ENCODE peak calls at places on chromosomes 11 and 22, in four cellular contexts. E is fibroblast of lung, M is SK-N-SH, U is OCI-LY7. R is an unnamed sample.

GRCh38 chr11:132077416-132077815 is 707.0 kb downstream of the NTM start:
- DNase-seq in M (no peak), U (no peak), E (no peak), R (no peak)

GRCh38 chr22:43152355-43153071 is 1.2 kb downstream of the TSPO start:
- DNase-seq in U (peak; percentile 33), M (peak; percentile 68), E (peak; percentile 51), R (peak; percentile 71)

GRCh38 chr11:75261474-75261847 is 20.9 kb downstream of the TPBGL start:
- DNase-seq in M (no peak), U (no peak), E (no peak), R (no peak)

GRCh38 chr11:6443269-6444003 is 2.6 kb upstream of the HPX start:
- DNase-seq in U (peak; percentile 77), M (peak; percentile 78), E (peak; percentile 61), R (no peak)

GRCh38 chr11:1929621-1930447 is 10.3 kb downstream of the TNNT3 start:
- DNase-seq in M (no peak), U (no peak), E (no peak), R (no peak)

GRCh38 chr11:73034777-73035176 is 107.3 kb downstream of the FCHSD2 start:
- DNase-seq in E (no peak), M (no peak), U (no peak), R (no peak)

GRCh38 chr11:121198491-121198890 is 94.1 kb upstream of the SC5D start:
- DNase-seq in E (no peak), U (peak; percentile 8), M (no peak), R (no peak)

GRCh38 chr11:24155792-24156191 is 341.1 kb upstream of the LUZP2 start:
- DNase-seq in M (no peak), E (no peak), U (no peak), R (no peak)

GRCh38 chr11:114195981-114196731 is 100.0 kb upstream of the NNMT start:
- DNase-seq in E (no peak), M (no peak), U (peak; percentile 45), R (peak; percentile 78)

GRCh38 chr11:10318527-10318802 is 13.6 kb downstream of the ADM start:
- DNase-seq in M (no peak), E (no peak), U (peak; percentile 82), R (no peak)

GRCh38 chr11:34356576-34356917 is 1.3 kb downstream of the ABTB2 start:
- DNase-seq in E (peak; percentile 47), U (no peak), M (no peak), R (peak; percentile 53)

GRCh38 chr11:12066799-12067508 is 43.4 kb upstream of the MICAL2 start:
- DNase-seq in U (no peak), M (no peak), E (peak; percentile 67), R (peak; percentile 41)

GRCh38 chr11:132911186-132911585 is 621.1 kb downstream of the OPCML start:
- DNase-seq in E (peak; percentile 72), M (no peak), U (no peak), R (no peak)

GRCh38 chr11:57648791-57649735 is 649 bp downstream of the YPEL4 start:
- DNase-seq in M (peak; percentile 57), E (no peak), U (peak; percentile 48), R (no peak)

GRCh38 chr11:123235117-123235686 is 40.2 kb upstream of the CLMP start:
- DNase-seq in M (peak; percentile 68), U (peak; percentile 18), E (no peak), R (no peak)

GRCh38 chr11:95711162-95711944 is 78.2 kb downstream of the FAM76B start:
- DNase-seq in U (peak; percentile 18), E (peak; percentile 18), M (no peak), R (no peak)

GRCh38 chr11:7646866-7647265 is 26.4 kb downstream of the CYB5R2 start:
- DNase-seq in M (no peak), E (no peak), U (no peak), R (no peak)

GRCh38 chr11:96309643-96310017 is 33.4 kb downstream of the MAML2 start:
- DNase-seq in M (no peak), U (no peak), E (no peak), R (no peak)

GRCh38 chr11:64546176-64546575 is 44.8 kb upstream of the SLC22A12 start:
- DNase-seq in U (no peak), M (no peak), E (no peak), R (no peak)

GRCh38 chr11:223026-223789 is 12.9 kb downstream of the SIRT3 start:
- DNase-seq in M (no peak), E (peak; percentile 39), U (no peak), R (no peak)

GRCh38 chr11:224424-224823 is 11.7 kb downstream of the SIRT3 start:
- DNase-seq in U (no peak), E (no peak), M (no peak), R (no peak)

GRCh38 chr11:227824-228223 is 8.3 kb downstream of the SIRT3 start:
- DNase-seq in U (no peak), E (no peak), M (no peak), R (no peak)

GRCh38 chr11:223921-224320 is 12.2 kb downstream of the SIRT3 start:
- DNase-seq in M (no peak), E (no peak), U (no peak), R (no peak)

GRCh38 chr11:225734-226453 is 10.2 kb downstream of the SIRT3 start:
- DNase-seq in M (no peak), E (no peak), U (no peak), R (no peak)
- H3K4me3 ChIP-seq in M (no peak overlapping the region), E (no peak overlapping the region), U (no peak overlapping the region), R (no peak overlapping the region)

DNA sequence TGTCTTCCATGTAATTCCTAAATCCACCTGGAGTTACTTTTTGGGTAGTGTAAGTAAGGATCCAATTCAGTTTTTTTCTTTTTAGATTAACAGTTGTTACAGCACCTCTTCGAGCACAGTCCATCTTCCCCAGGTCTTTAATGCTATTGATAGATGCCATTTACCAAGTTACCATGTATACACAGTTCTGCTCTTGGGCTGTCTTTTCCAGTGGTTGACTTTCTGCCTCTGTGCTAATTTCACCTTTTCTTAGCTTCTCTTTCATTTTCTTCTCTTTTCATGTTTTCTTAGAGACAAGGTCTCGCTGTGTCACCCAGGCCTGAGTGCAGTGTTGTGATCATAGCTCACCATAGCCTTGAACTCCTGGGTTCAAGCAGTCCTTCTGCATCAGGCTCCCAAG is 12.0 kb downstream of the ATXN10 start:
- DNase-seq in U (no peak), E (no peak), M (no peak), R (no peak)
- H4K20me1 ChIP-seq in U (peaks cover 47% of the 10 kb centered on the region), E (no peaks in the 10 kb centered on the region), M (peaks cover 66% of the 10 kb centered on the region), R (no peaks in the 10 kb centered on the region)

GRCh38 chr22:46574993-46575914 is 37.8 kb upstream of the CELSR1 start:
- DNase-seq in M (peak; percentile 85), U (no peak), E (no peak), R (peak; percentile 82)

GRCh38 chr22:46577361-46578249 is 40.2 kb upstream of the CELSR1 start:
- DNase-seq in M (peak; percentile 76), U (no peak), E (no peak), R (no peak)

GRCh38 chr22:46574438-46574992 is 37.1 kb upstream of the CELSR1 start:
- DNase-seq in M (no peak), U (no peak), E (no peak), R (no peak)

GRCh38 chr22:46576556-46577351 is 39.3 kb upstream of the CELSR1 start:
- DNase-seq in E (peak; percentile 42), U (peak; percentile 69), M (peak; percentile 95), R (no peak)

GRCh38 chr22:46575915-46576555 is 38.6 kb upstream of the CELSR1 start:
- DNase-seq in U (no peak), M (no peak), E (no peak), R (peak; percentile 52)
- H3K4me1 ChIP-seq in U (peaks cover 22% of the 10 kb centered on the region), M (peaks cover 46% of the 10 kb centered on the region), E (no peaks in the 10 kb centered on the region), R (peaks cover 45% of the 10 kb centered on the region)

DNA sequence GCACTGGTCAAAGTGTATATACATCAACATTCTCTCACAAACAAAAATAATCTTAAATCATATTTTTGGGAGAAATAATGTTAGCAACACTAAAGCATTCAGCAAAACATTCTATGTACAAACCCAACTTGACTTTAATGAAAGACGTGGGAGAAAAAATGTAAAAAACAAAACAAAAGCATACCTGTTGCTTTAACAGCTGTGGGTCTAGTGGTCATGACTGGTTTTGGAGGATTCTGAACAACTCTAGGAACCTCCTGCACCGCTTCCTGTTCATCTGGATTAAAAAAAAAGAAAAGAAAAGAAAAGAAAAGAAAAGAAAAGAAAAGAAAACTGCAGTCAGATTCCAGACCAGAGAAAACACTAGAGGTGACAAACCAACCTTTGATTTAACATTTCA is 2.1 kb downstream of the FNBP4 start:
- DNase-seq in U (peak; percentile 35), E (no peak), M (no peak), R (no peak)
- H3K4me3 ChIP-seq in U (peak overlapping the region; percentile 86), E (peak overlapping the region; percentile 98), M (peak overlapping the region; percentile 81), R (peak overlapping the region; percentile 81)

GRCh38 chr22:49817359-49817758 is 10.3 kb downstream of the BRD1 start:
- DNase-seq in U (no peak), E (no peak), M (no peak), R (no peak)
- H4K20me1 ChIP-seq in U (no peaks in the 10 kb centered on the region), E (peaks cover 3% of the 10 kb centered on the region), M (peaks cover 100% of the 10 kb centered on the region), R (peaks cover 100% of the 10 kb centered on the region)

GRCh38 chr11:128717581-128717980 is 23.7 kb downstream of the FLI1 start:
- DNase-seq in E (no peak), U (no peak), M (no peak), R (no peak)
- H3K4me1 ChIP-seq in E (peaks cover 17% of the 10 kb centered on the region), U (peaks cover 89% of the 10 kb centered on the region), M (peaks cover 12% of the 10 kb centered on the region), R (no peaks in the 10 kb centered on the region)

GRCh38 chr11:68686486-68686885 is 2.1 kb downstream of the GAL start:
- DNase-seq in M (no peak), U (no peak), E (no peak), R (no peak)

GRCh38 chr11:68683952-68684384 is 376 bp upstream of the GAL start:
- DNase-seq in E (no peak), M (no peak), U (no peak), R (no peak)

GRCh38 chr11:68683086-68683951 is 1.0 kb upstream of the GAL start:
- DNase-seq in M (no peak), U (no peak), E (no peak), R (no peak)

GRCh38 chr11:68685656-68686380 is 1.5 kb downstream of the GAL start:
- DNase-seq in M (peak; percentile 11), E (no peak), U (no peak), R (no peak)

GRCh38 chr11:68684385-68685356 is at the start of gene GAL:
- DNase-seq in E (no peak), M (peak; percentile 91), U (no peak), R (peak; percentile 24)
- H3K4me3 ChIP-seq in E (peak within 1 kb of the TSS; percentile 29), M (no peak within 1 kb of the TSS), U (no peak within 1 kb of the TSS), R (peak within 1 kb of the TSS; percentile 72)

R was measured in PC-9.